ENCODE peak calls at places on chromosomes 11 and 22, in seven cellular contexts. N, D, V, W, X, Z and O are unnamed samples.

GRCh38 chr11:102564110-102564509 is 33.6 kb upstream of the MMP7 start:
- DNase-seq in Z (peak), V (no peak), D (no peak), X (no peak), N (peak), W (no peak), O (no peak)

GRCh38 chr11:86916330-86916729 is 38.9 kb downstream of the FZD4 start:
- DNase-seq in D (no peak), V (no peak), X (no peak), Z (no peak), N (peak), W (no peak), O (no peak)

GRCh38 chr11:61472282-61472681 is 36.3 kb upstream of the LRRC10B start:
- DNase-seq in D (no peak), Z (no peak), V (no peak), X (no peak), N (no peak), W (no peak), O (no peak)

GRCh38 chr11:109818303-109818702 is 274.9 kb upstream of the ZC3H12C start:
- DNase-seq in W (no peak), N (no peak), D (no peak), Z (no peak), X (no peak), V (no peak), O (no peak)

GRCh38 chr11:89015614-89016013 is 50.2 kb downstream of the GRM5 start:
- DNase-seq in W (no peak), N (no peak), X (no peak), Z (no peak), V (no peak), D (no peak), O (no peak)

GRCh38 chr22:49647346-49648026 is 180.2 kb downstream of the BRD1 start:
- DNase-seq in D (no peak), X (no peak), Z (no peak), N (no peak), W (no peak), V (no peak), O (peak)

GRCh38 chr22:48975252-48975780 is 852.4 kb downstream of the BRD1 start:
- DNase-seq in D (no peak), V (no peak), Z (no peak), W (no peak), N (no peak), X (no peak), O (no peak)

GRCh38 chr11:61827573-61828378 is at the start of gene FADS2:
- DNase-seq in D (peak), N (no peak), Z (peak), W (peak), X (peak), V (no peak), O (no peak)

GRCh38 chr22:36160499-36160942 is at the start of gene APOL3:
- DNase-seq in V (no peak), W (no peak), N (no peak), Z (no peak), D (peak), X (no peak), O (no peak)

GRCh38 chr11:128553662-128554392 is 33.5 kb downstream of the ETS1 start:
- DNase-seq in N (no peak), Z (no peak), X (no peak), V (no peak), D (no peak), W (no peak), O (no peak)

GRCh38 chr22:16651217-16651616 is 58.6 kb upstream of the CCT8L2 start:
- DNase-seq in N (no peak), W (no peak), V (peak), X (no peak), Z (no peak), D (no peak), O (no peak)

GRCh38 chr11:19430346-19431058 is 189.8 kb upstream of the E2F8 start:
- DNase-seq in W (no peak), Z (no peak), N (no peak), V (no peak), X (no peak), D (no peak), O (no peak)

GRCh38 chr11:27596388-27596787 is 89.8 kb upstream of the LIN7C start:
- DNase-seq in W (no peak), Z (no peak), X (no peak), V (no peak), D (no peak), N (no peak), O (no peak)

GRCh38 chr11:112285918-112286317 is 25.3 kb upstream of the PLET1 start:
- DNase-seq in V (peak), D (no peak), X (no peak), Z (no peak), N (no peak), W (no peak), O (no peak)

GRCh38 chr11:10623797-10624761 is 55.6 kb upstream of the LYVE1 start:
- DNase-seq in D (no peak), N (peak), W (peak), Z (peak), X (peak), V (peak), O (peak)

GRCh38 chr11:64237484-64237951 is 3.1 kb downstream of the VEGFB start:
- DNase-seq in W (no peak), V (no peak), X (no peak), Z (peak), D (no peak), N (no peak), O (peak)

GRCh38 chr11:33063326-33063775 is 24.0 kb downstream of the TCP11L1 start:
- DNase-seq in X (no peak), N (no peak), V (no peak), W (no peak), D (peak), Z (no peak), O (no peak)

GRCh38 chr22:49754674-49755590 is 72.7 kb downstream of the BRD1 start:
- DNase-seq in D (no peak), X (peak), W (no peak), N (no peak), Z (no peak), V (no peak), O (peak)

GRCh38 chr11:112227002-112227401 is 774 bp downstream of the PTS start:
- DNase-seq in D (no peak), V (peak), N (no peak), Z (no peak), X (peak), W (no peak), O (no peak)

GRCh38 chr11:46121724-46122477 is 647 bp upstream of the PHF21A start:
- DNase-seq in X (peak), N (peak), V (peak), D (no peak), W (no peak), Z (peak), O (peak)

GRCh38 chr11:1988667-1989317 is 8.8 kb downstream of the H19 start:
- DNase-seq in X (no peak), W (no peak), D (no peak), Z (peak), N (no peak), V (no peak), O (no peak)

GRCh38 chr22:49965291-49966040 is 4.9 kb downstream of the PIM3 start:
- DNase-seq in X (peak), D (no peak), W (no peak), Z (no peak), N (no peak), V (no peak), O (no peak)

GRCh38 chr11:13450832-13451397 is 12.1 kb downstream of the BTBD10 start:
- DNase-seq in Z (no peak), X (no peak), W (no peak), V (no peak), N (no peak), D (no peak), O (no peak)
- TF ChIP-seq JUND in Z (no peak), X (no peak), W (no peak), V (no peak), N (no peak), D (no peak), O (no peak)

GRCh38 chr11:122696662-122697061 is 41.1 kb downstream of the UBASH3B start:
- DNase-seq in N (no peak), W (no peak), V (peak), D (no peak), Z (no peak), X (no peak), O (no peak)
- TF ChIP-seq JUND in N (no peak), W (no peak), V (no peak), D (no peak), Z (no peak), X (no peak), O (no peak)

GRCh38 chr22:45785458-45785857 is 113.8 kb downstream of the ATXN10 start:
- DNase-seq in D (no peak), W (no peak), Z (peak), X (no peak), N (no peak), V (no peak), O (peak)
- TF ChIP-seq JUND in D (no peak), W (no peak), Z (no peak), X (no peak), N (no peak), V (no peak), O (no peak)

DNA sequence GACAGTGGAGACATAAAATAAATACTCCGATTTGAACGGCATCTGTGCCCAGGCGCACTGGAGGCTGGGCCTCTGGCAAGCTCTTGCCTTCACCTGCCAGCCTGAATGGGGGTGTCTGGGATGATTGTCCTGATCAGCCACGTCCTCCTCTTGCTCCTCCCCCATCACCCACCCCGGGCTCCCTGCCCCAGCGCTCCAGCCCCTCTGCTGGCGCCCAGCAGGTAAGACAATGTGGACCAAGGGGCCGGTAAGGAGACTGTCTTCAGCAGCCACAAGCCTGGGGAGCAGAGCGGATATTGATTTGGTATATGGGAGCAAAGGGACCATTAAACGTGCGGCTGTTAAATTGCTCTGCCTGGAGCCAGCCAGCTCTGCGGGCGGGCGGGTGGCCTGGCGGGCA is 24.9 kb downstream of the WNT11 start:
- DNase-seq in W (no peak), V (peak), N (no peak), D (no peak), X (no peak), Z (no peak), O (no peak)
- TF ChIP-seq JUND in W (no peak), V (no peak), N (no peak), D (no peak), X (no peak), Z (no peak), O (no peak)

DNA sequence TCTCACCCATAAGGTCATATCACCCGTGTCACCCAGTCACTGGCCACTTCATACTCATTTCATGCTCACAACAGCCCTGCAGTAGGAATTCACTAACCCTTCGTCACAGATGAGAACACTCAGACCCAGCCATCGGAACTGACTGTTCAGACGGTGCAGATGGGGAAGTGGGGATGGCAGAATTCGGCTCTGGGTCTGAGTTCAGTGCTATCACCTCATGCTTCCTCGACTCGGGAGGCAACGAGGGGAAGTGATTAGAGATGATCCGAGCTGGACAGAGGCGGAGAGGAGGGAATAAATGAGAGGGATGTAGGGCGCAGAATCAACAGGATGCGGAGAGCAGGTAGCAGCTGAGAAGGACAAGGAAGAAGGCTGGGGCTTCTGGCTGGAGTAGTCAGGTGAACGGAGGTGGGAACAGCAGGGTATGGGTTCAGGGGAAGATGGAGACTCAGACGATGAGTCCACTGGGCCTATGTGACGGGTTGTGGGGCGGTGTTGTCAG is 4.7 kb downstream of the B3GNT6 start:
- DNase-seq in Z (no peak), V (no peak), D (no peak), W (no peak), N (no peak), X (no peak), O (no peak)
- TF ChIP-seq JUND in Z (no peak), V (no peak), D (no peak), W (no peak), N (no peak), X (no peak), O (no peak)

GRCh38 chr11:23865341-23865975 is 631.4 kb upstream of the LUZP2 start:
- DNase-seq in W (no peak), N (no peak), X (no peak), V (no peak), D (no peak), Z (no peak), O (no peak)
- TF ChIP-seq JUND in W (no peak), N (no peak), X (no peak), V (no peak), D (no peak), Z (no peak), O (no peak)

GRCh38 chr22:37804502-37804885 is 3.2 kb upstream of the GCAT start:
- DNase-seq in Z (no peak), V (no peak), X (peak), N (no peak), W (no peak), D (no peak), O (no peak)
- TF ChIP-seq JUND in Z (no peak), V (no peak), X (no peak), N (no peak), W (no peak), D (no peak), O (no peak)

GRCh38 chr11:58394195-58394594 is 12.5 kb downstream of the OR5B3 start:
- DNase-seq in Z (peak), X (no peak), W (no peak), V (no peak), N (no peak), D (no peak), O (peak)
- TF ChIP-seq JUND in Z (no peak), X (peak), W (no peak), V (no peak), N (no peak), D (no peak), O (peak)